ENCODE peak calls at places on chromosomes 11 and 22, in seven cellular contexts. One of them, this sample, is unnamed.

GRCh38 chr22:25763239-25763777 is 21.3 kb downstream of the MYO18B start:
- DNase-seq in MV-4-11: no peak
- DNase-seq in ELF-1: no peak
- DNase-seq in Kasumi-1: no peak
- DNase-seq in stimulated activated CD8-positive, alpha-beta memory T cell treated with anti-CD3 and anti-CD28 coated beads, Interleukin-12 subunit alpha, Interleukin-12 subunit beta, amount 100 ng/mL, for 1 hour: no peak
- DNase-seq in EL: peak; percentile 29
- DNase-seq in BJ: no peak
- DNase-seq in this sample: no peak

GRCh38 chr11:12707500-12707880 is 33.3 kb downstream of the TEAD1 start:
- DNase-seq in BJ: no peak
- DNase-seq in ELF-1: no peak
- DNase-seq in Kasumi-1: no peak
- DNase-seq in MV-4-11: no peak
- DNase-seq in EL: no peak
- DNase-seq in stimulated activated CD8-positive, alpha-beta memory T cell treated with anti-CD3 and anti-CD28 coated beads, Interleukin-12 subunit alpha, Interleukin-12 subunit beta, amount 100 ng/mL, for 1 hour: no peak
- DNase-seq in this sample: no peak

GRCh38 chr11:1085440-1086170 is 10.9 kb downstream of the MUC2 start:
- DNase-seq in stimulated activated CD8-positive, alpha-beta memory T cell treated with anti-CD3 and anti-CD28 coated beads, Interleukin-12 subunit alpha, Interleukin-12 subunit beta, amount 100 ng/mL, for 1 hour: no peak
- DNase-seq in Kasumi-1: no peak
- DNase-seq in EL: no peak
- DNase-seq in MV-4-11: no peak
- DNase-seq in ELF-1: no peak
- DNase-seq in BJ: no peak
- DNase-seq in this sample: no peak

GRCh38 chr11:12682730-12683500 is 8.7 kb downstream of the TEAD1 start:
- DNase-seq in Kasumi-1: no peak
- DNase-seq in EL: no peak
- DNase-seq in MV-4-11: no peak
- DNase-seq in stimulated activated CD8-positive, alpha-beta memory T cell treated with anti-CD3 and anti-CD28 coated beads, Interleukin-12 subunit alpha, Interleukin-12 subunit beta, amount 100 ng/mL, for 1 hour: no peak
- DNase-seq in BJ: no peak
- DNase-seq in ELF-1: no peak
- DNase-seq in this sample: no peak

GRCh38 chr22:40960137-40960536 is 9.0 kb downstream of the RBX1 start:
- DNase-seq in Kasumi-1: no peak
- DNase-seq in EL: peak; percentile 9
- DNase-seq in stimulated activated CD8-positive, alpha-beta memory T cell treated with anti-CD3 and anti-CD28 coated beads, Interleukin-12 subunit alpha, Interleukin-12 subunit beta, amount 100 ng/mL, for 1 hour: no peak
- DNase-seq in BJ: no peak
- DNase-seq in MV-4-11: no peak
- DNase-seq in ELF-1: no peak
- DNase-seq in this sample: no peak

GRCh38 chr11:16186680-16187079 is 169.7 kb downstream of the SOX6 start:
- DNase-seq in MV-4-11: no peak
- DNase-seq in ELF-1: no peak
- DNase-seq in BJ: no peak
- DNase-seq in Kasumi-1: no peak
- DNase-seq in EL: no peak
- DNase-seq in stimulated activated CD8-positive, alpha-beta memory T cell treated with anti-CD3 and anti-CD28 coated beads, Interleukin-12 subunit alpha, Interleukin-12 subunit beta, amount 100 ng/mL, for 1 hour: no peak
- DNase-seq in this sample: no peak

GRCh38 chr11:3158131-3158591 is 6.9 kb downstream of the OSBPL5 start:
- DNase-seq in Kasumi-1: no peak
- DNase-seq in BJ: no peak
- DNase-seq in ELF-1: no peak
- DNase-seq in EL: no peak
- DNase-seq in stimulated activated CD8-positive, alpha-beta memory T cell treated with anti-CD3 and anti-CD28 coated beads, Interleukin-12 subunit alpha, Interleukin-12 subunit beta, amount 100 ng/mL, for 1 hour: no peak
- DNase-seq in MV-4-11: no peak
- DNase-seq in this sample: no peak

GRCh38 chr11:827146-827860 is 416 bp upstream of the CRACR2B start:
- DNase-seq in stimulated activated CD8-positive, alpha-beta memory T cell treated with anti-CD3 and anti-CD28 coated beads, Interleukin-12 subunit alpha, Interleukin-12 subunit beta, amount 100 ng/mL, for 1 hour: no peak
- DNase-seq in EL: no peak
- DNase-seq in ELF-1: peak; percentile 50
- DNase-seq in Kasumi-1: no peak
- DNase-seq in MV-4-11: no peak
- DNase-seq in BJ: no peak
- DNase-seq in this sample: no peak

GRCh38 chr22:37741312-37741795 is 44.5 kb downstream of the TRIOBP start:
- DNase-seq in MV-4-11: peak; percentile 89
- DNase-seq in EL: peak; percentile 89
- DNase-seq in Kasumi-1: peak; percentile 67
- DNase-seq in ELF-1: peak; percentile 94
- DNase-seq in stimulated activated CD8-positive, alpha-beta memory T cell treated with anti-CD3 and anti-CD28 coated beads, Interleukin-12 subunit alpha, Interleukin-12 subunit beta, amount 100 ng/mL, for 1 hour: no peak
- DNase-seq in BJ: peak; percentile 94
- DNase-seq in this sample: peak; percentile 98

GRCh38 chr11:45777127-45777969 is 27.6 kb upstream of the SLC35C1 start:
- DNase-seq in ELF-1: no peak
- DNase-seq in MV-4-11: no peak
- DNase-seq in Kasumi-1: no peak
- DNase-seq in BJ: no peak
- DNase-seq in stimulated activated CD8-positive, alpha-beta memory T cell treated with anti-CD3 and anti-CD28 coated beads, Interleukin-12 subunit alpha, Interleukin-12 subunit beta, amount 100 ng/mL, for 1 hour: no peak
- DNase-seq in EL: no peak
- DNase-seq in this sample: peak; percentile 35

GRCh38 chr11:76783294-76783900 is at the start of gene TSKU:
- DNase-seq in BJ: no peak
- DNase-seq in EL: peak; percentile 48
- DNase-seq in MV-4-11: no peak
- DNase-seq in ELF-1: peak; percentile 78
- DNase-seq in Kasumi-1: peak; percentile 37
- DNase-seq in stimulated activated CD8-positive, alpha-beta memory T cell treated with anti-CD3 and anti-CD28 coated beads, Interleukin-12 subunit alpha, Interleukin-12 subunit beta, amount 100 ng/mL, for 1 hour: no peak
- DNase-seq in this sample: no peak

This sample was measured in AG10803.